ENCODE peak calls at places on chromosomes 7 and 10, in four cellular contexts. Q is IMR-90, G is ecto neural progenitor cell, M is frontal cortex. H is an unnamed sample.

GRCh38 chr10:21372651-21373410 is 152.7 kb downstream of the SKIDA1 start:
- DNase-seq in Q (peak; percentile 92), G (no peak), M (no peak), H (no peak)

GRCh38 chr7:100632951-100633717 is 8.2 kb downstream of the TFR2 start:
- DNase-seq in Q (peak; percentile 29), G (peak; percentile 73), M (no peak), H (no peak)

GRCh38 chr7:138161600-138162081 is 85.4 kb downstream of the AKR1D1 start:
- DNase-seq in Q (peak; percentile 81), G (peak; percentile 90), M (peak; percentile 62), H (peak; percentile 92)

GRCh38 chr10:91632671-91633550 is at the start of gene PPP1R3C:
- DNase-seq in Q (peak; percentile 92), G (peak; percentile 86), M (peak; percentile 81), H (peak; percentile 93)

GRCh38 chr7:100975391-100975821 is 6.0 kb downstream of the MUC12 start:
- DNase-seq in Q (no peak), G (no peak), M (no peak), H (no peak)

GRCh38 chr7:139500770-139501138 is 17.3 kb upstream of the KLRG2 start:
- DNase-seq in Q (no peak), G (no peak), M (no peak), H (no peak)

GRCh38 chr7:107262857-107263256 is 94.1 kb downstream of the HBP1 start:
- DNase-seq in Q (peak; percentile 6), G (no peak), M (no peak), H (no peak)

GRCh38 chr7:77698042-77698625 is 1.9 kb downstream of the RSBN1L start:
- DNase-seq in Q (no peak), G (no peak), M (no peak), H (no peak)

GRCh38 chr7:620052-620451 is 100.4 kb upstream of the PDGFA start:
- DNase-seq in Q (peak; percentile 88), G (no peak), M (no peak), H (no peak)

H was measured in osteocyte.